ENCODE peak calls at places on chromosomes 11 and 22, in four cellular contexts. R is A549, Y is left ventricle myocardium inferior, L is fibroblast of lung. D is an unnamed sample.

GRCh38 chr22:24337894-24338645 is 67.4 kb downstream of the SPECC1L start:
- DNase-seq in L (no peak), Y (no peak), R (no peak), D (no peak)

GRCh38 chr22:32564170-32565001 is 89.8 kb downstream of the FBXO7 start:
- DNase-seq in L (peak; percentile 39), R (peak; percentile 45), Y (no peak), D (no peak)

GRCh38 chr11:28529540-28530410 is 421.6 kb downstream of the METTL15 start:
- DNase-seq in R (peak; percentile 40), L (peak; percentile 82), Y (no peak), D (peak; percentile 22)

GRCh38 chr11:19805827-19806226 is 93.2 kb downstream of the NAV2 start:
- DNase-seq in L (no peak), R (no peak), Y (no peak), D (no peak)

GRCh38 chr11:46554205-46555162 is 39.3 kb downstream of the AMBRA1 start:
- DNase-seq in Y (no peak), R (peak; percentile 84), L (peak; percentile 85), D (peak; percentile 49)

GRCh38 chr11:59212744-59213573 is at the start of gene MPEG1:
- DNase-seq in L (no peak), Y (no peak), R (no peak), D (no peak)

GRCh38 chr11:62612366-62613274 is at the start of the genes EML3 and ROM1:
- DNase-seq in L (peak; percentile 92), Y (peak; percentile 92), R (peak; percentile 88), D (peak; percentile 86)

GRCh38 chr11:108224366-108224765 is 1.5 kb downstream of the ATM start:
- DNase-seq in Y (no peak), R (no peak), L (no peak), D (no peak)

GRCh38 chr11:66467034-66467659 is 442 bp downstream of the PELI3 start:
- DNase-seq in R (peak; percentile 30), Y (no peak), L (no peak), D (peak; percentile 63)

DNA sequence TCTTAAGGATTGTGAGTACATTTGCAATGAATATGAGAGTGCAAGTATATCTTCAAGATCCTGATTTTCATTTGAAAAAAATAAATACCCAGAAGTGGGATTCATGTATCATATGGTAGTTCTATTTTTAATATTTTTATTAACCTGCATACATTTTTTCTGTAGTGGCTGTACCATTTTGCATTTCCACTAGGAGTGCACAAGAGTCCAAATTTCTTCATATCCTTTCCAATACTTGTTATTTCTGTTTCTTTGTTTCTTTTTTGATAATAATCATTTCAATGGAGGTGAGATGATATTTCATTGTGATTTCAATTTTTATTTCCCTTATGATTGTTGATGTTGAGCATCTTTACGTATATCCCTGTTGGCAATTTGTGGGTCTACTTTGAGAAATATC is 759.8 kb upstream of the CNTN5 start:
- DNase-seq in R (no peak), Y (no peak), L (no peak), D (no peak)
- TF ChIP-seq CTCF in R (no peak), Y (no peak), L (no peak), D (no peak)

DNA sequence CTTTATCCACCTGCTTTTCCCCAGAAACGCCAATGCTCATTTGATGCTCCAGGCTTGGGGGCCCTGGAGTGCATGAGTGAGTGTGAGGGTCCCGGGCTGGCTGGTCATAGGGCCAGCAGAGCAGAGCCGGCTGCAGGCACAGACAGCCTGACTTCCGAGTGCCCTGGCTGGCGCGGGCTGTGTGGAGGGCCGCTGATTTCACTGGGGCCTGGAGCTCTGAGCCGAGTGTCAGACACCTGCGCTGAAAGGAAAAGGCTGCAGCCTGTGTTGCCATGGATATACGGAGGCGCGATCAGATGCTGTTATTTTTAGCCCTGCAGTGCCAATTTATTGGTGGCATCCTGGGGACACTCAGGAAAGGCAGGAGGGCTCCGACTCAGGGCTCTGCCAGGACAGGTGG is 87.6 kb downstream of the ST3GAL4 start:
- DNase-seq in Y (no peak), L (no peak), R (no peak), D (no peak)
- TF ChIP-seq CTCF in Y (no peak), L (no peak), R (no peak), D (no peak)

DNA sequence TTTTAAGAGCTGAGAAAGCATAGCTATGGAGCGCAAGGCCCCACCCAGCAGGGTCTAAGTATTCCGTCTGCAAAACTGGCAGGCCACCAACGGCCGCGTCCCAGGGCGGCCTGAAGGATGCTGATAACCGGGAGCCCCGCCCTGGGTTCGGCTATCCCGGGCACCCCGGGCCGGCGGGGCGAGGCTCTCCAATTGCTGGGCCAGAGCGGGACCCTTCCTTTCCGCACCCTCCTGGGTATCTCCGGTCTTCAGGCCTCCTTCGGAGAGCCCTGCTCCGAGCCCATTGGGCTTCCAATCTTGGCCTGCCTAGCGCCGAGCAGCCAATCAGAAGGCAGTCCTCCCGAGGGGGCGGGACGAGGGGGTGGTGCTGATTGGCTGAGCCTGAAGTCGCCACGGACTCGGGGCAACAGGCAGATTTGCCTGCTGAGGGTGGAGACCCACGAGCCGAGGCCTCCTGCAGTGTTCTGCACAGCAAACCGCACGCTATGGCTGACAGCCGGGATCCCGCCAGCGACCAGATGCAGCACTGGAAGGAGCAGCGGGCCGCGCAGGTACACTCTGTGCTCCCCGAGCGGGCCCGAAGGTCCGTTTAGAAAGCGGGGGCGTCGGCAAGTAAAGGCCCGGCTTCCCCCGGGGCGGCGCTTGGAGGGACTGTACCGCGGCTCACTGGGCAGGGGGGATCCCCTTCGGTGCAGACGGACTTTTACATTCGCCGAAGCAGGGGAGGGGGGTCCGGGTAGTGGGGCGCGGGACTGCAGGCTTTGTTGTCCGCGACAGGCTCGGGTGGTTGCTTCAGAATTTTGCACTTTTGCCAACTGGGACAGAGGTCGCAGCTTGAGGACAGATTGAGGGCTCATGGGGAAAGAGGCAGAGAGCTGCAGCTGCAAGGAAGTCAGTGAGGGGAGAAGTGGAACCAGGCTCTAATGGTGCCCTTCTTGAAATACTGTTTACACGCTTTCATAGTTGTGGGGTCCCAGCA is at the start of gene CAT:
- DNase-seq in R (peak; percentile 97), Y (peak; percentile 99), L (peak; percentile 98), D (peak; percentile 98)
- TF ChIP-seq CTCF in R (no peak), Y (no peak), L (no peak), D (no peak)

GRCh38 chr22:27794244-27794643 is 7.3 kb downstream of the MN1 start:
- DNase-seq in Y (no peak), R (no peak), L (no peak), D (no peak)
- TF ChIP-seq CTCF in Y (no peak), R (no peak), L (no peak), D (no peak)

GRCh38 chr22:18000441-18001039 is 23.8 kb downstream of the MICAL3 start:
- DNase-seq in R (peak; percentile 24), Y (no peak), L (no peak), D (peak; percentile 34)

GRCh38 chr22:17997456-17997855 is 26.9 kb downstream of the MICAL3 start:
- DNase-seq in L (no peak), Y (no peak), R (peak; percentile 29), D (no peak)

GRCh38 chr22:17998913-17999312 is 25.4 kb downstream of the MICAL3 start:
- DNase-seq in L (no peak), R (no peak), Y (no peak), D (no peak)

GRCh38 chr22:17999851-18000250 is 24.5 kb downstream of the MICAL3 start:
- DNase-seq in R (no peak), L (no peak), Y (no peak), D (peak; percentile 28)

GRCh38 chr22:18001040-18001893 is 23.1 kb downstream of the MICAL3 start:
- DNase-seq in Y (peak; percentile 89), L (peak; percentile 99), R (peak; percentile 97), D (peak; percentile 91)
- TF ChIP-seq CTCF in Y (peak; percentile 58), L (no peak), R (peak; percentile 53), D (peak; percentile 47)